ENCODE peak calls at places on chromosome 17, in nine cellular contexts. Z is A549, P is neural progenitor cell, J is RWPE1, G is uterus, L is Caco-2, X is mesothelial cell of epicardium, N is GM13976, I is heart left ventricle. M is an unnamed sample.
A peak's percentile ranks its signal among the peaks of the same experiment; 100 is the strongest.

GRCh38 chr17:38416840-38417209 is 11.4 kb upstream of the ARHGAP23 start:
- DNase-seq in Z (no peak), P (no peak), J (no peak), G (no peak), L (no peak), X (no peak), N (no peak), I (no peak), M (no peak)

GRCh38 chr17:4159761-4160160 is 16.8 kb downstream of the CYB5D2 start:
- DNase-seq in Z (no peak), P (no peak), J (no peak), G (no peak), L (no peak), X (no peak), N (no peak), I (no peak), M (no peak)

GRCh38 chr17:42289863-42290165 is 1.5 kb downstream of the STAT5A start:
- DNase-seq in Z (no peak), P (no peak), J (no peak), G (no peak), L (no peak), X (no peak), N (no peak), I (no peak), M (no peak)

GRCh38 chr17:34354637-34355036 is 1.6 kb upstream of the CCL13 start:
- DNase-seq in Z (no peak), P (no peak), J (no peak), G (no peak), L (no peak), X (no peak), N (no peak), I (no peak), M (no peak)

GRCh38 chr17:50100921-50101345 is 5.8 kb downstream of the PDK2 start:
- DNase-seq in Z (no peak), P (no peak), J (no peak), G (no peak), L (no peak), X (no peak), N (no peak), I (no peak), M (no peak)

GRCh38 chr17:72305964-72306551 is 185.2 kb downstream of the SOX9 start:
- DNase-seq in Z (no peak), P (no peak), J (no peak), G (no peak), L (no peak), X (no peak), N (no peak), I (no peak), M (no peak)

GRCh38 chr17:45384047-45384799 is 48.4 kb downstream of the ARHGAP27 start:
- DNase-seq in Z (no peak), P (no peak), J (no peak), G (no peak), L (no peak), X (no peak), N (no peak), I (no peak), M (no peak)

GRCh38 chr17:81197409-81197795 is 25.4 kb downstream of the CEP131 start:
- DNase-seq in Z (no peak), P (no peak), J (no peak), G (no peak), L (no peak), X (no peak), N (no peak), I (no peak), M (no peak)

GRCh38 chr17:69639096-69639495 is 224.6 kb downstream of the MAP2K6 start:
- DNase-seq in Z (no peak), P (no peak), J (no peak), G (no peak), L (no peak), X (no peak), N (no peak), I (no peak), M (no peak)

GRCh38 chr17:27938864-27939263 is 45.7 kb upstream of the LYRM9 start:
- DNase-seq in Z (no peak), P (no peak), J (no peak), G (no peak), L (no peak), X (no peak), N (no peak), I (no peak), M (no peak)

GRCh38 chr17:78824240-78824639 is 16.4 kb downstream of the USP36 start:
- DNase-seq in Z (no peak), P (no peak), J (no peak), G (no peak), L (no peak), X (no peak), N (no peak), I (no peak), M (no peak)

GRCh38 chr17:78825696-78826095 is 14.9 kb downstream of the USP36 start:
- DNase-seq in Z (no peak), P (no peak), J (no peak), G (no peak), L (no peak), X (no peak), N (no peak), I (no peak), M (no peak)

GRCh38 chr17:78822552-78822951 is 18.1 kb downstream of the USP36 start:
- DNase-seq in Z (no peak), P (no peak), J (peak; percentile 83), G (peak; percentile 61), L (no peak), X (no peak), N (no peak), I (no peak), M (no peak)

GRCh38 chr17:78821961-78822360 is 18.7 kb downstream of the USP36 start:
- DNase-seq in Z (no peak), P (no peak), J (no peak), G (no peak), L (no peak), X (no peak), N (no peak), I (no peak), M (no peak)

GRCh38 chr17:78823282-78824046 is 17.1 kb downstream of the USP36 start:
- DNase-seq in Z (no peak), P (peak; percentile 46), J (no peak), G (no peak), L (no peak), X (no peak), N (no peak), I (no peak), M (no peak)
- TF ChIP-seq CTCF in Z (no peak), P (peak; percentile 36), J (no peak), G (no peak), L (no peak), X (peak; percentile 32), N (peak; percentile 2), I (no peak), M (peak; percentile 14)

DNA sequence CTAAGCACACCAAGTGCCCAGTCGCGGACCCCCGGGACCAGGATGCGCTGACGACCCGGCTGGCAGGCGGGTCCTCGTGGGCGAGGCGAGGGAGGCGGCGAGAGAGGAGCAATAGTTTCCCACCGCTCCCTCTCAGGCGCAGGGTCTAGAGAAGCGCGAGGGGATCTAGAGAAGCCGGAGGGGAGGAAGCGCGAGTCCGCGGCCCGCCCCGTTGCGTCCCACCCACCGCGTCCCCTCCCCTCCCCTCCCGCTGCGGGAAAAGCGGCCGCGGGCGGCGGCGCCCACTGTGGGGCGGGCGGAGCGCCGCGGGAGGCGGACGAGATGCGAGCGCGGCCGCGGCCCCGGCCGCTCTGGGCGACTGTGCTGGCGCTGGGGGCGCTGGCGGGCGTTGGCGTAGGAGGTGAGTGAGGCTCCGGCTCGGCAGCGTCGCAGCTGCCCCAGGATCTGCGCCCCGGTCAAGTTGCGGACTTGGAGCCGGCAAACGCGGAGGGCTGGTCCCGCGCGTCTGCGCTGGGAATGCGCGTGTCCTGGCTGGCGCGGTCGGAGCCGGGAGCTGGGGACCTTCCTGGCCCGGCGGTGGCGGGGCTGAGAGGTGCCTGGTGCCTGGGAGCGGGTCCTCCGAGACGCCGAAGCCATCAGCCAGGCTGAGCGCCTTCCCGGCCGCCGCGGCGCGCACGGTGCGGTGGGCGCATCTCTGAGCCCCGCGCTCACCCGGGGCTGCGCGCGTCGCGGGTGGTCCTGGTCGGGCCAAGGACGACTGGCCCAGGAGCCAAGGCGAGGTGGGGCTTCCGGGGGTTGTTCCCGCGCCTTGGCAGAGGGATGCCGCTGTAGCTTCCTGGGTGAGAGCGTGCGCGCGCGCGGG is at the start of gene ITGB3:
- DNase-seq in Z (peak; percentile 78), P (peak; percentile 89), J (peak; percentile 65), G (peak; percentile 83), L (peak; percentile 88), X (peak; percentile 77), N (peak; percentile 88), I (peak; percentile 81), M (peak; percentile 88)
- TF ChIP-seq CTCF in Z (peak; percentile 63), P (peak; percentile 53), J (peak; percentile 82), G (peak; percentile 24), L (peak; percentile 65), X (no peak), N (peak; percentile 71), I (peak; percentile 13), M (peak; percentile 63)

GRCh38 chr17:6420173-6420641 is 14.7 kb downstream of the AIPL1 start:
- DNase-seq in Z (peak; percentile 38), P (peak; percentile 63), J (no peak), G (no peak), L (no peak), X (no peak), N (no peak), I (no peak), M (no peak)
- TF ChIP-seq CTCF in Z (peak; percentile 40), P (peak; percentile 59), J (peak; percentile 19), G (no peak), L (no peak), X (peak; percentile 16), N (no peak), I (peak; percentile 7), M (peak; percentile 38)

GRCh38 chr17:75288784-75289121 is 480 bp downstream of the SLC25A19 start:
- DNase-seq in Z (peak; percentile 64), P (peak; percentile 65), J (peak; percentile 50), G (no peak), L (peak; percentile 73), X (no peak), N (no peak), I (no peak), M (peak; percentile 48)

GRCh38 chr17:75288359-75288758 is 874 bp downstream of the SLC25A19 start:
- DNase-seq in Z (no peak), P (no peak), J (no peak), G (no peak), L (no peak), X (no peak), N (peak; percentile 12), I (no peak), M (no peak)

GRCh38 chr17:75289122-75289831 is at the start of gene SLC25A19:
- DNase-seq in Z (peak; percentile 100), P (peak; percentile 99), J (peak; percentile 100), G (peak; percentile 98), L (peak; percentile 99), X (peak; percentile 95), N (peak; percentile 97), I (peak; percentile 99), M (peak; percentile 94)

GRCh38 chr17:75287221-75287620 is 2.0 kb downstream of the SLC25A19 start:
- DNase-seq in Z (no peak), P (no peak), J (no peak), G (no peak), L (no peak), X (no peak), N (no peak), I (no peak), M (no peak)

DNA sequence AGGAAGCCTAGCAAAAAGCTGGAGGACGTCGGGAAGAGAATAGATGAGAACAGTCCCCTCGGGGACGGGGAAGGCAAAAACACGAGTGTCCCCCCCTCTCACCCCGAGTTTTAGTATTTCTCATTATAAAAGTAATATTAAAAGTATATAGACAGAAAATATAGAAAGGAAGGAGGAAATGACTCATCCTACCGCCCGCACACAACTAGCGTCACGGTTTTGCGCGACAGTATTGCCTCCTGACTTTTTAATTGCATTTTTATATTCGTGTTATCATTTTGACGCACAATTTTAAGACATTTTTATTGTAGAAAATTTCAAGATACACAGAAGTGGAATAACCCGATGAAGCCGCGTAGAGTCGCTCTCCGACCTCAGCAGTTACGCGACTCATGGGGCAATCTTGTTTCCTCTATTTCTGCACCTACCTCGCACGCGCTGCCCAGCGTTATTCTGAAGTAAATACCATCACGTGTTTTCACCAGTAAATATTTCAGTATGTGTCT is 652 bp upstream of the SLC25A19 start:
- DNase-seq in Z (no peak), P (no peak), J (peak; percentile 40), G (peak; percentile 47), L (no peak), X (no peak), N (peak; percentile 56), I (no peak), M (no peak)
- TF ChIP-seq CTCF in Z (peak; percentile 41), P (no peak), J (peak; percentile 44), G (no peak), L (peak; percentile 33), X (no peak), N (peak; percentile 38), I (no peak), M (peak; percentile 61)